ENCODE peak calls at places on chromosomes 5 and 9, in five cellular contexts. V, G, Q, B and T are unnamed samples.

GRCh38 chr9:7303932-7304331 is 495.6 kb downstream of the DMAC1 start:
- DNase-seq in V (no peak), G (no peak), Q (no peak), B (no peak), T (no peak)

GRCh38 chr5:18967637-18968036 is 1020.4 kb downstream of the CDH18 start:
- DNase-seq in V (no peak), G (no peak), Q (no peak), B (no peak), T (no peak)

GRCh38 chr5:150774145-150774544 is 4.4 kb upstream of the SMIM3 start:
- DNase-seq in V (no peak), G (peak; percentile 59), Q (no peak), B (peak; percentile 51), T (no peak)

GRCh38 chr5:115575167-115576070 is 26.9 kb downstream of the TICAM2 start:
- DNase-seq in V (no peak), G (peak; percentile 50), Q (no peak), B (no peak), T (no peak)

GRCh38 chr5:94782376-94782775 is 163.9 kb downstream of the SLF1 start:
- DNase-seq in V (no peak), G (no peak), Q (no peak), B (no peak), T (peak; percentile 43)

GRCh38 chr9:97632406-97632991 is 669 bp downstream of the TSTD2 start:
- DNase-seq in V (no peak), G (peak; percentile 92), Q (peak; percentile 2), B (peak; percentile 44), T (peak; percentile 93)

GRCh38 chr5:127097288-127097687 is 24.0 kb upstream of the C5orf63 start:
- DNase-seq in V (no peak), G (no peak), Q (no peak), B (no peak), T (peak; percentile 97)

GRCh38 chr9:86734762-86735161 is 212.5 kb downstream of the GAS1 start:
- DNase-seq in V (no peak), G (no peak), Q (no peak), B (no peak), T (no peak)

GRCh38 chr5:64603676-64604075 is 86.6 kb upstream of the SHISAL2B start:
- DNase-seq in V (no peak), G (no peak), Q (no peak), B (peak; percentile 74), T (no peak)